ENCODE peak calls at places on chromosomes 12 and 14, in six cellular contexts. One of them, this sample, is unnamed.

GRCh38 chr12:52362118-52362726 is 5.1 kb downstream of the KRT85 start:
- DNase-seq in A549: peak
- DNase-seq in ELR: peak
- DNase-seq in dorsolateral prefrontal cortex: no peak
- DNase-seq in germinal center: no peak
- DNase-seq in mucosa of descending colon: no peak
- DNase-seq in this sample: peak

GRCh38 chr12:41439134-41439533 is 251.0 kb downstream of the PDZRN4 start:
- DNase-seq in dorsolateral prefrontal cortex: no peak
- DNase-seq in germinal center: no peak
- DNase-seq in mucosa of descending colon: no peak
- DNase-seq in A549: no peak
- DNase-seq in ELR: no peak
- DNase-seq in this sample: no peak

GRCh38 chr14:101625336-101626097 is 64.2 kb downstream of the DIO3 start:
- DNase-seq in A549: no peak
- DNase-seq in mucosa of descending colon: no peak
- DNase-seq in ELR: no peak
- DNase-seq in dorsolateral prefrontal cortex: no peak
- DNase-seq in germinal center: no peak
- DNase-seq in this sample: no peak

GRCh38 chr12:31386364-31386777 is 60.4 kb upstream of the SINHCAF start:
- DNase-seq in germinal center: no peak
- DNase-seq in mucosa of descending colon: no peak
- DNase-seq in dorsolateral prefrontal cortex: no peak
- DNase-seq in ELR: no peak
- DNase-seq in A549: no peak
- DNase-seq in this sample: peak

GRCh38 chr14:99715266-99716000 is 31.3 kb downstream of the CYP46A1 start:
- DNase-seq in dorsolateral prefrontal cortex: no peak
- DNase-seq in A549: no peak
- DNase-seq in ELR: no peak
- DNase-seq in germinal center: no peak
- DNase-seq in mucosa of descending colon: no peak
- DNase-seq in this sample: peak

GRCh38 chr14:60721331-60722162 is 2.6 kb downstream of the SIX4 start:
- DNase-seq in germinal center: peak
- DNase-seq in mucosa of descending colon: peak
- DNase-seq in dorsolateral prefrontal cortex: no peak
- DNase-seq in A549: peak
- DNase-seq in ELR: peak
- DNase-seq in this sample: peak

GRCh38 chr14:60945984-60946383 is 34.9 kb downstream of the TRMT5 start:
- DNase-seq in germinal center: no peak
- DNase-seq in dorsolateral prefrontal cortex: no peak
- DNase-seq in mucosa of descending colon: no peak
- DNase-seq in A549: no peak
- DNase-seq in ELR: no peak
- DNase-seq in this sample: no peak

GRCh38 chr12:105192624-105193225 is 43.2 kb downstream of the APPL2 start:
- DNase-seq in A549: no peak
- DNase-seq in mucosa of descending colon: no peak
- DNase-seq in germinal center: no peak
- DNase-seq in ELR: no peak
- DNase-seq in dorsolateral prefrontal cortex: no peak
- DNase-seq in this sample: no peak

GRCh38 chr12:3135522-3136461 is 58.6 kb downstream of the TSPAN9 start:
- DNase-seq in mucosa of descending colon: no peak
- DNase-seq in dorsolateral prefrontal cortex: no peak
- DNase-seq in ELR: peak
- DNase-seq in germinal center: peak
- DNase-seq in A549: peak
- DNase-seq in this sample: peak

GRCh38 chr14:65006251-65006721 is 19.6 kb downstream of the FNTB start:
- DNase-seq in ELR: peak
- DNase-seq in mucosa of descending colon: no peak
- DNase-seq in germinal center: no peak
- DNase-seq in dorsolateral prefrontal cortex: no peak
- DNase-seq in A549: no peak
- DNase-seq in this sample: no peak

GRCh38 chr12:15574353-15574752 is 214.8 kb downstream of the EPS8 start:
- DNase-seq in A549: no peak
- DNase-seq in dorsolateral prefrontal cortex: no peak
- DNase-seq in ELR: no peak
- DNase-seq in mucosa of descending colon: no peak
- DNase-seq in germinal center: no peak
- DNase-seq in this sample: no peak

GRCh38 chr12:4214912-4215861 is 58.4 kb upstream of the CCND2 start:
- DNase-seq in germinal center: peak
- DNase-seq in dorsolateral prefrontal cortex: peak
- DNase-seq in A549: no peak
- DNase-seq in mucosa of descending colon: peak
- DNase-seq in ELR: no peak
- DNase-seq in this sample: peak

GRCh38 chr12:65685514-65685913 is 138.8 kb upstream of the HMGA2 start:
- DNase-seq in mucosa of descending colon: no peak
- DNase-seq in A549: no peak
- DNase-seq in germinal center: no peak
- DNase-seq in ELR: peak
- DNase-seq in dorsolateral prefrontal cortex: no peak
- DNase-seq in this sample: no peak

GRCh38 chr12:53612978-53613377 is 13.2 kb downstream of the ATF7 start:
- DNase-seq in germinal center: no peak
- DNase-seq in A549: no peak
- DNase-seq in ELR: no peak
- DNase-seq in dorsolateral prefrontal cortex: no peak
- DNase-seq in mucosa of descending colon: no peak
- DNase-seq in this sample: no peak

GRCh38 chr14:93775158-93775557 is 13.1 kb downstream of the PRIMA1 start:
- DNase-seq in dorsolateral prefrontal cortex: no peak
- DNase-seq in germinal center: no peak
- DNase-seq in A549: no peak
- DNase-seq in ELR: no peak
- DNase-seq in mucosa of descending colon: no peak
- DNase-seq in this sample: no peak

GRCh38 chr12:90102957-90103652 is 394.5 kb upstream of the ATP2B1 start:
- DNase-seq in mucosa of descending colon: no peak
- DNase-seq in A549: peak
- DNase-seq in germinal center: peak
- DNase-seq in dorsolateral prefrontal cortex: no peak
- DNase-seq in ELR: peak
- DNase-seq in this sample: no peak

GRCh38 chr14:57970175-57970574 is 104.3 kb upstream of the SLC35F4 start:
- DNase-seq in ELR: no peak
- DNase-seq in germinal center: no peak
- DNase-seq in mucosa of descending colon: no peak
- DNase-seq in dorsolateral prefrontal cortex: no peak
- DNase-seq in A549: no peak
- DNase-seq in this sample: no peak

GRCh38 chr12:58081488-58081887 is 140.1 kb downstream of the ATP23 start:
- DNase-seq in germinal center: no peak
- DNase-seq in ELR: no peak
- DNase-seq in mucosa of descending colon: no peak
- DNase-seq in dorsolateral prefrontal cortex: no peak
- DNase-seq in A549: no peak
- DNase-seq in this sample: no peak

GRCh38 chr14:52312872-52313492 is 1.1 kb upstream of the PTGER2 start:
- DNase-seq in A549: no peak
- DNase-seq in mucosa of descending colon: no peak
- DNase-seq in dorsolateral prefrontal cortex: no peak
- DNase-seq in ELR: no peak
- DNase-seq in germinal center: no peak
- DNase-seq in this sample: no peak

GRCh38 chr12:60710246-60710645 is 1114.4 kb downstream of the SLC16A7 start:
- DNase-seq in ELR: no peak
- DNase-seq in mucosa of descending colon: no peak
- DNase-seq in germinal center: no peak
- DNase-seq in dorsolateral prefrontal cortex: no peak
- DNase-seq in A549: no peak
- DNase-seq in this sample: no peak

GRCh38 chr12:67599691-67600090 is 48.9 kb upstream of the DYRK2 start:
- DNase-seq in dorsolateral prefrontal cortex: no peak
- DNase-seq in germinal center: no peak
- DNase-seq in mucosa of descending colon: no peak
- DNase-seq in A549: no peak
- DNase-seq in ELR: no peak
- DNase-seq in this sample: no peak

GRCh38 chr14:105909046-105909827 is 382.9 kb downstream of the TMEM121 start:
- DNase-seq in dorsolateral prefrontal cortex: no peak
- DNase-seq in mucosa of descending colon: no peak
- DNase-seq in A549: no peak
- DNase-seq in ELR: no peak
- DNase-seq in germinal center: no peak
- DNase-seq in this sample: no peak

GRCh38 chr12:3557136-3557697 is 66.2 kb downstream of the PRMT8 start:
- DNase-seq in dorsolateral prefrontal cortex: no peak
- DNase-seq in ELR: no peak
- DNase-seq in germinal center: no peak
- DNase-seq in mucosa of descending colon: no peak
- DNase-seq in A549: no peak
- DNase-seq in this sample: no peak

GRCh38 chr14:29235991-29236390 is 469.4 kb downstream of the FOXG1 start:
- DNase-seq in dorsolateral prefrontal cortex: no peak
- DNase-seq in ELR: peak
- DNase-seq in germinal center: no peak
- DNase-seq in A549: no peak
- DNase-seq in mucosa of descending colon: no peak
- DNase-seq in this sample: no peak

GRCh38 chr14:106039400-106039799 is 513.0 kb downstream of the TMEM121 start:
- DNase-seq in germinal center: peak
- DNase-seq in mucosa of descending colon: peak
- DNase-seq in dorsolateral prefrontal cortex: no peak
- DNase-seq in A549: no peak
- DNase-seq in ELR: no peak
- DNase-seq in this sample: no peak

GRCh38 chr14:44149597-44149996 is 357.5 kb downstream of the FSCB start:
- DNase-seq in germinal center: peak
- DNase-seq in A549: no peak
- DNase-seq in ELR: peak
- DNase-seq in mucosa of descending colon: no peak
- DNase-seq in dorsolateral prefrontal cortex: no peak
- DNase-seq in this sample: peak

GRCh38 chr12:49263400-49263763 is 1.5 kb upstream of the TUBA1C start:
- DNase-seq in A549: no peak
- DNase-seq in germinal center: no peak
- DNase-seq in dorsolateral prefrontal cortex: no peak
- DNase-seq in ELR: no peak
- DNase-seq in mucosa of descending colon: no peak
- DNase-seq in this sample: no peak

GRCh38 chr14:91249841-91250616 is 5.5 kb upstream of the GPR68 start:
- DNase-seq in mucosa of descending colon: no peak
- DNase-seq in A549: no peak
- DNase-seq in dorsolateral prefrontal cortex: no peak
- DNase-seq in germinal center: no peak
- DNase-seq in ELR: peak
- DNase-seq in this sample: peak

GRCh38 chr12:587551-588322 is 75.5 kb downstream of the NINJ2 start:
- DNase-seq in ELR: no peak
- DNase-seq in dorsolateral prefrontal cortex: no peak
- DNase-seq in mucosa of descending colon: no peak
- DNase-seq in A549: no peak
- DNase-seq in germinal center: no peak
- DNase-seq in this sample: no peak

GRCh38 chr14:65320661-65321308 is 91.7 kb upstream of the FUT8 start:
- DNase-seq in mucosa of descending colon: no peak
- DNase-seq in dorsolateral prefrontal cortex: no peak
- DNase-seq in A549: no peak
- DNase-seq in ELR: no peak
- DNase-seq in germinal center: no peak
- DNase-seq in this sample: no peak

GRCh38 chr14:89503458-89503996 is 86.5 kb upstream of the FOXN3 start:
- DNase-seq in dorsolateral prefrontal cortex: no peak
- DNase-seq in ELR: no peak
- DNase-seq in A549: no peak
- DNase-seq in germinal center: peak
- DNase-seq in mucosa of descending colon: no peak
- DNase-seq in this sample: no peak

GRCh38 chr14:41606249-41607118 is at the start of gene LRFN5:
- DNase-seq in germinal center: no peak
- DNase-seq in mucosa of descending colon: no peak
- DNase-seq in dorsolateral prefrontal cortex: peak
- DNase-seq in A549: no peak
- DNase-seq in ELR: peak
- DNase-seq in this sample: peak

GRCh38 chr12:106446429-106447092 is 89.0 kb downstream of the POLR3B start:
- DNase-seq in mucosa of descending colon: no peak
- DNase-seq in germinal center: no peak
- DNase-seq in ELR: no peak
- DNase-seq in A549: no peak
- DNase-seq in dorsolateral prefrontal cortex: no peak
- DNase-seq in this sample: no peak

GRCh38 chr14:92039073-92039719 is 663 bp downstream of the TRIP11 start:
- DNase-seq in A549: peak
- DNase-seq in germinal center: peak
- DNase-seq in dorsolateral prefrontal cortex: no peak
- DNase-seq in ELR: peak
- DNase-seq in mucosa of descending colon: no peak
- DNase-seq in this sample: peak

GRCh38 chr12:21456291-21456780 is 18.9 kb downstream of the PYROXD1 start:
- DNase-seq in ELR: no peak
- DNase-seq in germinal center: no peak
- DNase-seq in mucosa of descending colon: no peak
- DNase-seq in dorsolateral prefrontal cortex: no peak
- DNase-seq in A549: no peak
- DNase-seq in this sample: no peak

GRCh38 chr14:103692159-103692558 is 23.1 kb downstream of the XRCC3 start:
- DNase-seq in dorsolateral prefrontal cortex: no peak
- DNase-seq in mucosa of descending colon: no peak
- DNase-seq in ELR: no peak
- DNase-seq in germinal center: peak
- DNase-seq in A549: no peak
- DNase-seq in this sample: no peak

GRCh38 chr14:48398675-48399282 is 723.4 kb upstream of the MDGA2 start:
- DNase-seq in germinal center: peak
- DNase-seq in A549: peak
- DNase-seq in mucosa of descending colon: no peak
- DNase-seq in dorsolateral prefrontal cortex: no peak
- DNase-seq in ELR: peak
- DNase-seq in this sample: no peak